ENCODE peak calls at places on chromosome 15, in four cellular contexts. One of them, this sample, is unnamed.

GRCh38 chr15:82613764-82614163 is 33.4 kb downstream of the CPEB1 start:
- DNase-seq in nephron progenitor cell: peak
- DNase-seq in left lung: no peak
- DNase-seq in brain microvascular endothelial cell: no peak
- DNase-seq in this sample: no peak

GRCh38 chr15:48966595-48967301 is 3.0 kb upstream of the SHC4 start:
- DNase-seq in left lung: no peak
- DNase-seq in nephron progenitor cell: no peak
- DNase-seq in brain microvascular endothelial cell: peak
- DNase-seq in this sample: no peak

GRCh38 chr15:63502137-63502801 is 2.1 kb upstream of the USP3 start:
- DNase-seq in left lung: no peak
- DNase-seq in nephron progenitor cell: no peak
- DNase-seq in brain microvascular endothelial cell: no peak
- DNase-seq in this sample: no peak

GRCh38 chr15:51094606-51095569 is at the start of gene TNFAIP8L3:
- DNase-seq in brain microvascular endothelial cell: no peak
- DNase-seq in nephron progenitor cell: peak
- DNase-seq in left lung: no peak
- DNase-seq in this sample: no peak

GRCh38 chr15:77837649-77838025 is 204.9 kb upstream of the LINGO1 start:
- DNase-seq in brain microvascular endothelial cell: no peak
- DNase-seq in nephron progenitor cell: no peak
- DNase-seq in left lung: peak
- DNase-seq in this sample: no peak

GRCh38 chr15:74799843-74800558 is 12.6 kb upstream of the LMAN1L start:
- DNase-seq in brain microvascular endothelial cell: peak
- DNase-seq in left lung: peak
- DNase-seq in nephron progenitor cell: peak
- DNase-seq in this sample: peak

GRCh38 chr15:95174880-95175279 is 943.5 kb downstream of the MCTP2 start:
- DNase-seq in nephron progenitor cell: no peak
- DNase-seq in brain microvascular endothelial cell: no peak
- DNase-seq in left lung: no peak
- DNase-seq in this sample: no peak

GRCh38 chr15:100131321-100132224 is 210.2 kb downstream of the ADAMTS17 start:
- DNase-seq in left lung: no peak
- DNase-seq in brain microvascular endothelial cell: peak
- DNase-seq in nephron progenitor cell: peak
- DNase-seq in this sample: no peak

GRCh38 chr15:62938825-62939224 is 103.7 kb upstream of the TPM1 start:
- DNase-seq in nephron progenitor cell: no peak
- DNase-seq in left lung: no peak
- DNase-seq in brain microvascular endothelial cell: no peak
- DNase-seq in this sample: no peak

DNA sequence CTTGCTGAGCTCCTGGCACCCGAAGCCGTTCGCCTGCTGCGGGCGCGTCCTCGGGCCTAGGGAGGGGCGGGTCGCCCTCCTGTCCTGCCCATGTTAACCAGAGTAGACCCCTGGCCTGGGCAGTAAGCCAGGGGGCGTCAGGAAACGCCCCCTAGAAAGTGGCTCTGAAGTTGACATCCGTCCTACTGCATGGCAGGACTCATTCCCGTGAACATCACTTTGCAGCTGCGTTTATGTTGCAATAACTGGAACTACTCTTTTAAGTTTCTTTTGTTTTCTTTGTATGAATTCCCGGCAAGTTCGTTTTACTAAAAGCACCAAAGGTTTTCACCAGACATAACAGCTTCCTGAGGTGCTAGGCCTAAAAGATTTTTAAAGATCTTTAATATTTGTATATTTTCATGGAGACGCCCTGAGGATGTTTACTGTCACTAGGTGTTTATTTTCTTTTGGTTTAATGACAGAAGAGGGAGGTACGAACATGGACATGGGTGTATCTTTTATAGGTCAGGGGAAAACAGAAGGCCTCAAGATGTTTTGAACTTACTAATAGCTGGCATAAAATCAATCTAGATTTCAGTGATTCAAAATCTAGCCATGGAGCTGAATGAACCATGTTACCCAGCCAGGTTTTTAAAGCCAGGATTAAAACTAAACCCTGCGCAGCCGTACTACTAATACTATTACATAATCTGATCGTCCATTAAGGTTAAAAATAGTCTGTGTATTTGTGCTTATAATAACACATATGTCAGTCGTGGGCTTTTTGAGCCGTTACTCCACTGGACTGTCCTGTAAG is 1.0 kb downstream of the C15orf61 start:
- DNase-seq in brain microvascular endothelial cell: no peak
- DNase-seq in left lung: no peak
- DNase-seq in nephron progenitor cell: no peak
- DNase-seq in this sample: no peak
- TF ChIP-seq CTCF in brain microvascular endothelial cell: peak
- TF ChIP-seq CTCF in left lung: no peak
- TF ChIP-seq CTCF in nephron progenitor cell: no peak
- TF ChIP-seq CTCF in this sample: no peak

DNA sequence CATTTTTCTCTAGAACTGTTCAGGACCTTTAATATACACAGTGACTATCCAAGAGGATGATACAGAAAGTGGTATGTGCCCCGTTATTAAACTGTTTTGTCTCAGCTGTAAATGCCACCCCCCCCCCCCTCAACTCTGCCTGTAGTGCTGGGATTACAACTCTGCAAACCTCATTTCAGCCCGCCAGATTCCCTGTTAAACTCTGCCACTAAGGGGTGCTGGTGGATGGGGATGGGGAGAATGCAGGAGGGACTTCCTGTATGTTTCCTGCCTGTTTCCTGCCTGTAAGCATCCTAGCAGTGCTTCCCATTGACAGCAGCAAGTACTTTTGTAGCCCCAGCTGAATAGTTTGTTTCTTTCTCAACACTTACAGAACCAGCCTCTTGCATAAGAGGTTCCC is 301.7 kb upstream of the RORA start:
- DNase-seq in nephron progenitor cell: no peak
- DNase-seq in left lung: no peak
- DNase-seq in brain microvascular endothelial cell: no peak
- DNase-seq in this sample: no peak
- TF ChIP-seq CTCF in nephron progenitor cell: no peak
- TF ChIP-seq CTCF in left lung: no peak
- TF ChIP-seq CTCF in brain microvascular endothelial cell: peak
- TF ChIP-seq CTCF in this sample: no peak

GRCh38 chr15:80480909-80481308 is 76.7 kb downstream of the ARNT2 start:
- DNase-seq in brain microvascular endothelial cell: peak
- DNase-seq in nephron progenitor cell: no peak
- DNase-seq in left lung: no peak
- DNase-seq in this sample: no peak
- TF ChIP-seq CTCF in brain microvascular endothelial cell: no peak
- TF ChIP-seq CTCF in nephron progenitor cell: no peak
- TF ChIP-seq CTCF in left lung: no peak
- TF ChIP-seq CTCF in this sample: no peak

GRCh38 chr15:70974004-70974832 is 81.6 kb downstream of the LRRC49 start:
- DNase-seq in left lung: no peak
- DNase-seq in brain microvascular endothelial cell: peak
- DNase-seq in nephron progenitor cell: no peak
- DNase-seq in this sample: no peak
- TF ChIP-seq CTCF in left lung: no peak
- TF ChIP-seq CTCF in brain microvascular endothelial cell: peak
- TF ChIP-seq CTCF in nephron progenitor cell: peak
- TF ChIP-seq CTCF in this sample: peak

GRCh38 chr15:35549567-35549966 is 3.6 kb upstream of the DPH6 start:
- DNase-seq in brain microvascular endothelial cell: no peak
- DNase-seq in nephron progenitor cell: no peak
- DNase-seq in left lung: no peak
- DNase-seq in this sample: no peak
- TF ChIP-seq CTCF in brain microvascular endothelial cell: no peak
- TF ChIP-seq CTCF in nephron progenitor cell: no peak
- TF ChIP-seq CTCF in left lung: no peak
- TF ChIP-seq CTCF in this sample: no peak

GRCh38 chr15:35078221-35078915 is 6.7 kb downstream of the NANOGP8 start:
- DNase-seq in nephron progenitor cell: peak
- DNase-seq in left lung: no peak
- DNase-seq in brain microvascular endothelial cell: peak
- DNase-seq in this sample: no peak
- TF ChIP-seq CTCF in nephron progenitor cell: peak
- TF ChIP-seq CTCF in left lung: peak
- TF ChIP-seq CTCF in brain microvascular endothelial cell: peak
- TF ChIP-seq CTCF in this sample: peak